ENCODE peak calls at places on chromosomes 12 and 14, in eight cellular contexts. S is uterus, N is tibial nerve, W is H1, Y is A549, Q is HCT116, R is spleen, V is suprapubic skin. C is an unnamed sample.

GRCh38 chr12:108238474-108238873 is 100.6 kb downstream of the CMKLR1 start:
- DNase-seq in S (no peak), N (no peak), W (no peak), Y (no peak), Q (no peak), R (no peak), V (no peak), C (no peak)

GRCh38 chr12:94372379-94372930 is 87.2 kb downstream of the CEP83 start:
- DNase-seq in S (no peak), N (no peak), W (no peak), Y (no peak), Q (no peak), R (no peak), V (no peak), C (no peak)

GRCh38 chr14:82075566-82075965 is 541.9 kb upstream of the SEL1L start:
- DNase-seq in S (no peak), N (no peak), W (peak; percentile 83), Y (no peak), Q (no peak), R (no peak), V (no peak), C (peak; percentile 78)

GRCh38 chr14:36477266-36477665 is 42.8 kb downstream of the NKX2-1 start:
- DNase-seq in S (no peak), N (no peak), W (no peak), Y (no peak), Q (no peak), R (no peak), V (no peak), C (no peak)

GRCh38 chr14:90193925-90194324 is 62.4 kb upstream of the PSMC1 start:
- DNase-seq in S (no peak), N (no peak), W (peak; percentile 77), Y (no peak), Q (peak; percentile 22), R (no peak), V (no peak), C (no peak)

GRCh38 chr14:94019329-94019728 is 6.8 kb upstream of the OTUB2 start:
- DNase-seq in S (no peak), N (no peak), W (no peak), Y (no peak), Q (no peak), R (no peak), V (no peak), C (no peak)

GRCh38 chr14:68442828-68443460 is 349.9 kb downstream of the ZFP36L1 start:
- DNase-seq in S (no peak), N (no peak), W (no peak), Y (no peak), Q (no peak), R (no peak), V (no peak), C (no peak)

GRCh38 chr12:98912401-98912800 is 267.3 kb downstream of the APAF1 start:
- DNase-seq in S (no peak), N (no peak), W (no peak), Y (no peak), Q (no peak), R (no peak), V (no peak), C (no peak)

GRCh38 chr14:84375235-84375634 is 1154.7 kb upstream of the FLRT2 start:
- DNase-seq in S (no peak), N (no peak), W (no peak), Y (no peak), Q (no peak), R (no peak), V (no peak), C (no peak)

GRCh38 chr12:108679282-108679681 is 45.6 kb upstream of the SELPLG start:
- DNase-seq in S (no peak), N (no peak), W (no peak), Y (no peak), Q (no peak), R (no peak), V (no peak), C (no peak)

DNA sequence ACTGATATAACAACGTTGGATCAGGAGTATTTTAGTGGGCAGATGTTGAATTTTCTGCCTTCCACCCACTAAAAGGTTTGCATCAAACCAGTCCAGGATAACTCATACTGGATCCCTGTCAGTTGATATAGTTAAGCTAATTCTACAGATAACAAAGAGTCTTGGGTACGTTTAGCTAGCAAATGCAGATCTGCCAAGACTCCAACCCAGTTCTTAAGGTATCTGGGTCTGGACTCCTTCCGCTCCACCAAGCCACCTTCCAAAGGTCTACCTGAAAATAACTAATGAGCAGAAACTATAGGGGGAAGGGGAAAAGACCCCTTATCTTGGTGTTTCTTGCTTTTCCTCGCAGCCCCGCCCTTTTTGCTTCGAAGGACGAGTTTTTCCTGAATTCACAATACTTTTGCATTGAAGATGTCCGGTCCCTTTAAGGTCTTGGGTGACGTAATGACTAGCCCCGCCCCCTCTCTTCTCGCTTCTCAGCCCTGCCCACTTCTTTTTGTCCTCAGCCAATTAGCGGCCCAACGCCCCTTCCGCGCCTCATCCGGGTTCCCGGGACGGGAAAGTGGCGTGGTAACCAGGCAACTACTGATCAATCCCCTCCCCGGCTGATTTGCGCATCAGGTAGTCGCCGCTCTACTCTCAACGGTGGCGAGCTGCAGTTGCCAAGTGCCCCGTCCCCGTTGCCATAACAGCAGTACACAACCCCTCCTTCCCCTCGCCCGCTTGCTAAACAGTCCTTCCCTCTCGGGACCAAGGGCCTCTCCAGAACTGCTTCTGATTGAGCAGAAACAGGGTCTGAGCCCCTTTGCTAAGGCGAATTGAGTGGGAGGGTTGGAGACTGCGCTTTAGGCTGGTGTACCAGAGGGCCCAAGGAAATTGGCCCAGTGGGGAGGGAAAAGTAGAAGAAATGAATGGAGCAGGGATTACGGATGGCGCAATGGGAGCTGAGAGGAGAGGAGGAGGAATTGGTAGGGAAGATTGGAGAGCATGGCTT is at the start of gene LRRC23:
- DNase-seq in S (peak; percentile 99), N (peak; percentile 96), W (peak; percentile 98), Y (peak; percentile 98), Q (peak; percentile 95), R (peak; percentile 99), V (peak; percentile 99), C (peak; percentile 99)
- TF ChIP-seq POLR2A in S (peak; percentile 69), N (peak; percentile 77), W (peak; percentile 76), Y (peak; percentile 71), Q (no peak), R (peak; percentile 54), V (no peak), C (peak; percentile 70)

GRCh38 chr12:7661741-7662140 is 4.0 kb downstream of the APOBEC1 start:
- DNase-seq in S (no peak), N (no peak), W (no peak), Y (no peak), Q (no peak), R (no peak), V (no peak), C (no peak)

GRCh38 chr12:7666595-7666994 is 887 bp upstream of the APOBEC1 start:
- DNase-seq in S (no peak), N (no peak), W (no peak), Y (no peak), Q (no peak), R (no peak), V (no peak), C (no peak)

DNA sequence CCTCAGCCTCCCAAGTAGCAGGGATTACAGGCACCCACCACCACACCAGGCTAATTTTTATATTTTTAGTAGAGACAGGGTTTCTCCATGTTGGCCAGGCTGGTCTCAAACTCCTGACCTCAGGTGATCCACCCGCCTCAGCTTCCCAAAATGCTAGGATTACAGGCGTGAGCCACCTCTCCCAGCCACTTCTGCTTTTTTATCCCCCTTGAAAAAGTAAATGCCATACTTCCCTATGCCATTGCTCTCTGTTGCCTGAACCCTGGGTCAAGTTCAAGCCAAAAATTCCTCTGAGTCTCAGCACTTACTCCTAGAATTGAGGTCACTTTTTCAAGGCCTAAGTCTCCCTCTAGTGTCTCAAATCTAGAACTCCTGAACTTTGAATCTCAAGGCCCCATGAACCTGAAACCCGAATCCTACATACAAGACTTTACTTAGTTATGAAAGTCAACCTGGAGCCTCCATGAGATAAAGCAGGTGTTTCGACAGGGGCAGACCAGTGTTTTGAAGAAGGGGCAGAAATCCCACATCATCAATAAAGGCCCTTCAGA is 1.4 kb upstream of the APOBEC1 start:
- DNase-seq in S (no peak), N (no peak), W (no peak), Y (peak; percentile 31), Q (peak; percentile 19), R (no peak), V (no peak), C (no peak)
- TF ChIP-seq CTCF in S (no peak), N (peak; percentile 7), W (peak; percentile 44), Y (no peak), Q (peak; percentile 52), R (no peak), V (no peak), C (no peak)

DNA sequence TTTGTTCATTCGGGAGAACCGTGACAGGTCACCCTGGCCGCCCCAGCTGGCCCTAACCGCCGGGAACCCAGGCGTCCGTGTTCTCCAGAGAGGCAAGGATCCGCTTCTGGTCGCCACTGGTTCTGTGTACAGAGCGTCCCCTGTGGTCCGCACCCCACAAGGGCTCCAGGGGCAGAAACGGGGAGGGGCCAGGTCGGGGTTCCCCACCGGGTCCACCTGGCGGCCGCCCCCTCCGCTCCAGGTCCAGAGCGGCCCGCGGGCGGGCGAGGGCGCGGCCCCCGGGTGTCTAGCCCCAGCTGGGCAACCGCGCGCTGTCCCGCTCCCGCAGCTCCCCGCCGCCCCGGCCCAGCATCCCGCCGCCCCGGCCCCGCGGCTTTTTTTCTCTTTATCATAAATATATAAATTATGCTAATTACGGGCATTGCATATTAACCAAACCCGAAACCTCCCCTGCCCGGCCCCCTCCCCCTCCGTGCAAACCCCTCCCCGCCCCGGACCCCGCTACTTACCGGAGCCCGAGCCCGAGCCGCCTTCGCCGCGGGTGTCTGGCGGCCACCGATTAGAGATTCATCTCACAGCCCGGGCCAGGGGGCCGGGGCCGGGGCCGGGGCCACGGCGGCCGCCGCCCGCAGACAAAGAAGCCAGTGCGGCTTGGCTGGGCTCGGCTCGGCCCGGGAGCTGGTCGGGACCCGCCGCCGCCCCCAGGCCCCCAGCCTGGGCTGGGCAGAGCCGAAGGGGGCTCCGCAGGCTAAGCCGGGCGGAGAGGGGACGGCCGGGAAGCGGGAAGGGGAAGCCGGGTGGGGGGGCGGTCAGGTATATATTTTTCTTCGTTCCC is 512 bp downstream of the POU6F1 start:
- DNase-seq in S (peak; percentile 60), N (peak; percentile 37), W (peak; percentile 75), Y (peak; percentile 79), Q (no peak), R (peak; percentile 90), V (peak; percentile 84), C (peak; percentile 77)
- TF ChIP-seq POLR2A in S (no peak), N (no peak), W (no peak), Y (no peak), Q (no peak), R (no peak), V (no peak), C (peak; percentile 51)

GRCh38 chr12:51517316-51517715 is 73.7 kb upstream of the SCN8A start:
- DNase-seq in S (no peak), N (no peak), W (no peak), Y (no peak), Q (no peak), R (no peak), V (no peak), C (no peak)

GRCh38 chr12:51520576-51521325 is 70.3 kb upstream of the SCN8A start:
- DNase-seq in S (no peak), N (no peak), W (peak; percentile 52), Y (no peak), Q (no peak), R (no peak), V (no peak), C (no peak)

GRCh38 chr12:51519755-51520154 is 71.3 kb upstream of the SCN8A start:
- DNase-seq in S (no peak), N (no peak), W (no peak), Y (no peak), Q (no peak), R (no peak), V (no peak), C (no peak)

GRCh38 chr12:51521554-51522276 is 69.3 kb upstream of the SCN8A start:
- DNase-seq in S (no peak), N (no peak), W (no peak), Y (no peak), Q (no peak), R (no peak), V (no peak), C (no peak)

GRCh38 chr12:51517800-51518199 is 73.2 kb upstream of the SCN8A start:
- DNase-seq in S (no peak), N (no peak), W (no peak), Y (no peak), Q (no peak), R (no peak), V (no peak), C (no peak)
- TF ChIP-seq CTCF in S (no peak), N (no peak), W (peak; percentile 52), Y (no peak), Q (no peak), R (no peak), V (no peak), C (no peak)

C was measured in thyroid gland.